ENCODE peak calls at places on chromosome 3, in seven cellular contexts. One of them, this sample, is unnamed.

GRCh38 chr3:25281041-25281842 is 146.8 kb upstream of the RARB start:
- DNase-seq in vagina: no peak
- DNase-seq in endothelial cell: no peak
- DNase-seq in right cardiac atrium: no peak
- DNase-seq in A549: no peak
- DNase-seq in IMR-90: no peak
- DNase-seq in stimulated activated CD8-positive, alpha-beta memory T cell treated with anti-CD3 and anti-CD28 coated beads, Interleukin-4, amount 100 ng/mL, for 24 hours: no peak
- DNase-seq in this sample: no peak

GRCh38 chr3:11201246-11202024 is 47.1 kb downstream of the HRH1 start:
- DNase-seq in vagina: no peak
- DNase-seq in endothelial cell: no peak
- DNase-seq in right cardiac atrium: peak; percentile 41
- DNase-seq in A549: no peak
- DNase-seq in IMR-90: no peak
- DNase-seq in stimulated activated CD8-positive, alpha-beta memory T cell treated with anti-CD3 and anti-CD28 coated beads, Interleukin-4, amount 100 ng/mL, for 24 hours: no peak
- DNase-seq in this sample: no peak

GRCh38 chr3:40310690-40311089 is 1.2 kb downstream of the EIF1B start:
- DNase-seq in vagina: no peak
- DNase-seq in endothelial cell: no peak
- DNase-seq in right cardiac atrium: no peak
- DNase-seq in A549: no peak
- DNase-seq in IMR-90: peak; percentile 44
- DNase-seq in stimulated activated CD8-positive, alpha-beta memory T cell treated with anti-CD3 and anti-CD28 coated beads, Interleukin-4, amount 100 ng/mL, for 24 hours: no peak
- DNase-seq in this sample: no peak

GRCh38 chr3:46407976-46408375 is 917 bp downstream of the CCRL2 start:
- DNase-seq in vagina: no peak
- DNase-seq in endothelial cell: no peak
- DNase-seq in right cardiac atrium: no peak
- DNase-seq in A549: no peak
- DNase-seq in IMR-90: no peak
- DNase-seq in stimulated activated CD8-positive, alpha-beta memory T cell treated with anti-CD3 and anti-CD28 coated beads, Interleukin-4, amount 100 ng/mL, for 24 hours: no peak
- DNase-seq in this sample: no peak

GRCh38 chr3:66502981-66503380 is 2.2 kb upstream of the LRIG1 start:
- DNase-seq in vagina: no peak
- DNase-seq in endothelial cell: no peak
- DNase-seq in right cardiac atrium: no peak
- DNase-seq in A549: no peak
- DNase-seq in IMR-90: no peak
- DNase-seq in stimulated activated CD8-positive, alpha-beta memory T cell treated with anti-CD3 and anti-CD28 coated beads, Interleukin-4, amount 100 ng/mL, for 24 hours: no peak
- DNase-seq in this sample: no peak

GRCh38 chr3:126124148-126124868 is 40.4 kb upstream of the SLC41A3 start:
- DNase-seq in vagina: no peak
- DNase-seq in endothelial cell: peak; percentile 3
- DNase-seq in right cardiac atrium: no peak
- DNase-seq in A549: no peak
- DNase-seq in IMR-90: no peak
- DNase-seq in stimulated activated CD8-positive, alpha-beta memory T cell treated with anti-CD3 and anti-CD28 coated beads, Interleukin-4, amount 100 ng/mL, for 24 hours: no peak
- DNase-seq in this sample: no peak

GRCh38 chr3:31343075-31343474 is 189.7 kb upstream of the STT3B start:
- DNase-seq in vagina: no peak
- DNase-seq in endothelial cell: no peak
- DNase-seq in right cardiac atrium: no peak
- DNase-seq in A549: no peak
- DNase-seq in IMR-90: no peak
- DNase-seq in stimulated activated CD8-positive, alpha-beta memory T cell treated with anti-CD3 and anti-CD28 coated beads, Interleukin-4, amount 100 ng/mL, for 24 hours: no peak
- DNase-seq in this sample: no peak

GRCh38 chr3:123635220-123635619 is 50.4 kb upstream of the HACD2 start:
- DNase-seq in vagina: no peak
- DNase-seq in endothelial cell: no peak
- DNase-seq in right cardiac atrium: no peak
- DNase-seq in A549: no peak
- DNase-seq in IMR-90: peak; percentile 34
- DNase-seq in stimulated activated CD8-positive, alpha-beta memory T cell treated with anti-CD3 and anti-CD28 coated beads, Interleukin-4, amount 100 ng/mL, for 24 hours: no peak
- DNase-seq in this sample: no peak

GRCh38 chr3:47250309-47251060 is 32.1 kb downstream of the KIF9 start:
- DNase-seq in vagina: no peak
- DNase-seq in endothelial cell: peak; percentile 45
- DNase-seq in right cardiac atrium: peak; percentile 26
- DNase-seq in A549: peak; percentile 28
- DNase-seq in IMR-90: peak; percentile 23
- DNase-seq in stimulated activated CD8-positive, alpha-beta memory T cell treated with anti-CD3 and anti-CD28 coated beads, Interleukin-4, amount 100 ng/mL, for 24 hours: no peak
- DNase-seq in this sample: peak; percentile 48

GRCh38 chr3:59775781-59776270 is 726.0 kb upstream of the CFAP20DC start:
- DNase-seq in vagina: no peak
- DNase-seq in endothelial cell: no peak
- DNase-seq in right cardiac atrium: no peak
- DNase-seq in A549: no peak
- DNase-seq in IMR-90: no peak
- DNase-seq in stimulated activated CD8-positive, alpha-beta memory T cell treated with anti-CD3 and anti-CD28 coated beads, Interleukin-4, amount 100 ng/mL, for 24 hours: no peak
- DNase-seq in this sample: no peak

GRCh38 chr3:194993896-194994295 is 277.1 kb downstream of the XXYLT1 start:
- DNase-seq in vagina: peak; percentile 87
- DNase-seq in endothelial cell: no peak
- DNase-seq in right cardiac atrium: no peak
- DNase-seq in A549: no peak
- DNase-seq in IMR-90: no peak
- DNase-seq in stimulated activated CD8-positive, alpha-beta memory T cell treated with anti-CD3 and anti-CD28 coated beads, Interleukin-4, amount 100 ng/mL, for 24 hours: no peak
- DNase-seq in this sample: no peak

GRCh38 chr3:151559736-151560135 is 98.9 kb upstream of the IGSF10 start:
- DNase-seq in vagina: no peak
- DNase-seq in endothelial cell: no peak
- DNase-seq in right cardiac atrium: no peak
- DNase-seq in A549: no peak
- DNase-seq in IMR-90: no peak
- DNase-seq in stimulated activated CD8-positive, alpha-beta memory T cell treated with anti-CD3 and anti-CD28 coated beads, Interleukin-4, amount 100 ng/mL, for 24 hours: no peak
- DNase-seq in this sample: no peak

GRCh38 chr3:136311256-136311655 is 61.1 kb downstream of the PCCB start:
- DNase-seq in vagina: no peak
- DNase-seq in endothelial cell: no peak
- DNase-seq in right cardiac atrium: no peak
- DNase-seq in A549: no peak
- DNase-seq in IMR-90: no peak
- DNase-seq in stimulated activated CD8-positive, alpha-beta memory T cell treated with anti-CD3 and anti-CD28 coated beads, Interleukin-4, amount 100 ng/mL, for 24 hours: no peak
- DNase-seq in this sample: no peak

GRCh38 chr3:45182915-45183881 is 37.0 kb upstream of the CDCP1 start:
- DNase-seq in vagina: no peak
- DNase-seq in endothelial cell: no peak
- DNase-seq in right cardiac atrium: no peak
- DNase-seq in A549: peak; percentile 34
- DNase-seq in IMR-90: peak; percentile 54
- DNase-seq in stimulated activated CD8-positive, alpha-beta memory T cell treated with anti-CD3 and anti-CD28 coated beads, Interleukin-4, amount 100 ng/mL, for 24 hours: no peak
- DNase-seq in this sample: peak; percentile 34

GRCh38 chr3:25568525-25569078 is 96.1 kb downstream of the TOP2B start:
- DNase-seq in vagina: no peak
- DNase-seq in endothelial cell: no peak
- DNase-seq in right cardiac atrium: no peak
- DNase-seq in A549: no peak
- DNase-seq in IMR-90: no peak
- DNase-seq in stimulated activated CD8-positive, alpha-beta memory T cell treated with anti-CD3 and anti-CD28 coated beads, Interleukin-4, amount 100 ng/mL, for 24 hours: no peak
- DNase-seq in this sample: no peak

GRCh38 chr3:132788299-132788698 is 66.1 kb upstream of the NPHP3 start:
- DNase-seq in vagina: no peak
- DNase-seq in endothelial cell: no peak
- DNase-seq in right cardiac atrium: no peak
- DNase-seq in A549: no peak
- DNase-seq in IMR-90: peak; percentile 72
- DNase-seq in stimulated activated CD8-positive, alpha-beta memory T cell treated with anti-CD3 and anti-CD28 coated beads, Interleukin-4, amount 100 ng/mL, for 24 hours: no peak
- DNase-seq in this sample: peak; percentile 21

GRCh38 chr3:104887069-104887468 is 479.6 kb upstream of the ALCAM start:
- DNase-seq in vagina: no peak
- DNase-seq in endothelial cell: no peak
- DNase-seq in right cardiac atrium: no peak
- DNase-seq in A549: no peak
- DNase-seq in IMR-90: peak; percentile 22
- DNase-seq in stimulated activated CD8-positive, alpha-beta memory T cell treated with anti-CD3 and anti-CD28 coated beads, Interleukin-4, amount 100 ng/mL, for 24 hours: no peak
- DNase-seq in this sample: no peak

GRCh38 chr3:137669519-137670060 is 94.5 kb upstream of the SOX14 start:
- DNase-seq in vagina: no peak
- DNase-seq in endothelial cell: no peak
- DNase-seq in right cardiac atrium: no peak
- DNase-seq in A549: no peak
- DNase-seq in IMR-90: no peak
- DNase-seq in stimulated activated CD8-positive, alpha-beta memory T cell treated with anti-CD3 and anti-CD28 coated beads, Interleukin-4, amount 100 ng/mL, for 24 hours: no peak
- DNase-seq in this sample: no peak

GRCh38 chr3:40109641-40110490 is 199.6 kb upstream of the EIF1B start:
- DNase-seq in vagina: no peak
- DNase-seq in endothelial cell: peak; percentile 18
- DNase-seq in right cardiac atrium: no peak
- DNase-seq in A549: no peak
- DNase-seq in IMR-90: no peak
- DNase-seq in stimulated activated CD8-positive, alpha-beta memory T cell treated with anti-CD3 and anti-CD28 coated beads, Interleukin-4, amount 100 ng/mL, for 24 hours: no peak
- DNase-seq in this sample: no peak

GRCh38 chr3:61830111-61830400 is 268.7 kb downstream of the PTPRG start:
- DNase-seq in vagina: no peak
- DNase-seq in endothelial cell: no peak
- DNase-seq in right cardiac atrium: no peak
- DNase-seq in A549: no peak
- DNase-seq in IMR-90: peak; percentile 11
- DNase-seq in stimulated activated CD8-positive, alpha-beta memory T cell treated with anti-CD3 and anti-CD28 coated beads, Interleukin-4, amount 100 ng/mL, for 24 hours: no peak
- DNase-seq in this sample: no peak

GRCh38 chr3:57597973-57598351 is 818 bp upstream of the ARF4 start:
- DNase-seq in vagina: no peak
- DNase-seq in endothelial cell: no peak
- DNase-seq in right cardiac atrium: no peak
- DNase-seq in A549: no peak
- DNase-seq in IMR-90: peak; percentile 45
- DNase-seq in stimulated activated CD8-positive, alpha-beta memory T cell treated with anti-CD3 and anti-CD28 coated beads, Interleukin-4, amount 100 ng/mL, for 24 hours: no peak
- DNase-seq in this sample: peak; percentile 55

GRCh38 chr3:75886971-75887526 is 101.7 kb upstream of the ZNF717 start:
- DNase-seq in vagina: no peak
- DNase-seq in endothelial cell: no peak
- DNase-seq in right cardiac atrium: no peak
- DNase-seq in A549: no peak
- DNase-seq in IMR-90: no peak
- DNase-seq in stimulated activated CD8-positive, alpha-beta memory T cell treated with anti-CD3 and anti-CD28 coated beads, Interleukin-4, amount 100 ng/mL, for 24 hours: no peak
- DNase-seq in this sample: no peak

GRCh38 chr3:70360985-70361384 is 48.5 kb upstream of the MDFIC2 start:
- DNase-seq in vagina: no peak
- DNase-seq in endothelial cell: no peak
- DNase-seq in right cardiac atrium: no peak
- DNase-seq in A549: no peak
- DNase-seq in IMR-90: peak; percentile 36
- DNase-seq in stimulated activated CD8-positive, alpha-beta memory T cell treated with anti-CD3 and anti-CD28 coated beads, Interleukin-4, amount 100 ng/mL, for 24 hours: no peak
- DNase-seq in this sample: peak; percentile 1

GRCh38 chr3:191296041-191296541 is 33.1 kb upstream of the CCDC50 start:
- DNase-seq in vagina: no peak
- DNase-seq in endothelial cell: no peak
- DNase-seq in right cardiac atrium: no peak
- DNase-seq in A549: no peak
- DNase-seq in IMR-90: no peak
- DNase-seq in stimulated activated CD8-positive, alpha-beta memory T cell treated with anti-CD3 and anti-CD28 coated beads, Interleukin-4, amount 100 ng/mL, for 24 hours: no peak
- DNase-seq in this sample: no peak

GRCh38 chr3:118504906-118505305 is 529.7 kb downstream of the IGSF11 start:
- DNase-seq in vagina: no peak
- DNase-seq in endothelial cell: no peak
- DNase-seq in right cardiac atrium: no peak
- DNase-seq in A549: no peak
- DNase-seq in IMR-90: no peak
- DNase-seq in stimulated activated CD8-positive, alpha-beta memory T cell treated with anti-CD3 and anti-CD28 coated beads, Interleukin-4, amount 100 ng/mL, for 24 hours: no peak
- DNase-seq in this sample: no peak

GRCh38 chr3:129021140-129021551 is 20.0 kb downstream of the EFCC1 start:
- DNase-seq in vagina: no peak
- DNase-seq in endothelial cell: no peak
- DNase-seq in right cardiac atrium: no peak
- DNase-seq in A549: no peak
- DNase-seq in IMR-90: peak; percentile 83
- DNase-seq in stimulated activated CD8-positive, alpha-beta memory T cell treated with anti-CD3 and anti-CD28 coated beads, Interleukin-4, amount 100 ng/mL, for 24 hours: no peak
- DNase-seq in this sample: no peak

GRCh38 chr3:161559177-161559998 is 62.8 kb downstream of the OTOL1 start:
- DNase-seq in vagina: no peak
- DNase-seq in endothelial cell: peak; percentile 28
- DNase-seq in right cardiac atrium: no peak
- DNase-seq in A549: peak; percentile 3
- DNase-seq in IMR-90: peak; percentile 9
- DNase-seq in stimulated activated CD8-positive, alpha-beta memory T cell treated with anti-CD3 and anti-CD28 coated beads, Interleukin-4, amount 100 ng/mL, for 24 hours: no peak
- DNase-seq in this sample: peak; percentile 39

GRCh38 chr3:145620486-145620885 is 540.5 kb downstream of the PLOD2 start:
- DNase-seq in vagina: no peak
- DNase-seq in endothelial cell: no peak
- DNase-seq in right cardiac atrium: no peak
- DNase-seq in A549: no peak
- DNase-seq in IMR-90: no peak
- DNase-seq in stimulated activated CD8-positive, alpha-beta memory T cell treated with anti-CD3 and anti-CD28 coated beads, Interleukin-4, amount 100 ng/mL, for 24 hours: no peak
- DNase-seq in this sample: no peak

GRCh38 chr3:123716421-123716820 is 131.6 kb upstream of the HACD2 start:
- DNase-seq in vagina: no peak
- DNase-seq in endothelial cell: no peak
- DNase-seq in right cardiac atrium: no peak
- DNase-seq in A549: no peak
- DNase-seq in IMR-90: no peak
- DNase-seq in stimulated activated CD8-positive, alpha-beta memory T cell treated with anti-CD3 and anti-CD28 coated beads, Interleukin-4, amount 100 ng/mL, for 24 hours: no peak
- DNase-seq in this sample: no peak

GRCh38 chr3:197417896-197418618 is 119.6 kb upstream of the DLG1 start:
- DNase-seq in vagina: no peak
- DNase-seq in endothelial cell: no peak
- DNase-seq in right cardiac atrium: no peak
- DNase-seq in A549: no peak
- DNase-seq in IMR-90: no peak
- DNase-seq in stimulated activated CD8-positive, alpha-beta memory T cell treated with anti-CD3 and anti-CD28 coated beads, Interleukin-4, amount 100 ng/mL, for 24 hours: no peak
- DNase-seq in this sample: no peak

GRCh38 chr3:112133606-112134334 is 722 bp upstream of the GCSAM start:
- DNase-seq in vagina: no peak
- DNase-seq in endothelial cell: no peak
- DNase-seq in right cardiac atrium: no peak
- DNase-seq in A549: no peak
- DNase-seq in IMR-90: no peak
- DNase-seq in stimulated activated CD8-positive, alpha-beta memory T cell treated with anti-CD3 and anti-CD28 coated beads, Interleukin-4, amount 100 ng/mL, for 24 hours: no peak
- DNase-seq in this sample: no peak

GRCh38 chr3:33131328-33132018 is 17.7 kb downstream of the CRTAP start:
- DNase-seq in vagina: no peak
- DNase-seq in endothelial cell: peak; percentile 56
- DNase-seq in right cardiac atrium: no peak
- DNase-seq in A549: peak; percentile 77
- DNase-seq in IMR-90: peak; percentile 70
- DNase-seq in stimulated activated CD8-positive, alpha-beta memory T cell treated with anti-CD3 and anti-CD28 coated beads, Interleukin-4, amount 100 ng/mL, for 24 hours: peak; percentile 2
- DNase-seq in this sample: peak; percentile 57